ENCODE peak calls at places on chromosome 1, in six cellular contexts. One of them, this sample, is unnamed.

GRCh38 chr1:111221633-111222286 is 5.8 kb upstream of the CHI3L2 start:
- DNase-seq in CD4-positive, alpha-beta T cell: peak; percentile 45
- DNase-seq in MM.1S: peak; percentile 63
- DNase-seq in HEK293T: no peak
- DNase-seq in stimulated activated naive B cell treated with anti-CD40 and anti-IgM and Interleukin-4, amounts not matched to agents 10 μg/mL and 1 μg/mL and 100 μg/mL, for 72 hours: peak; percentile 75
- DNase-seq in tibial nerve: no peak
- DNase-seq in this sample: peak; percentile 83

GRCh38 chr1:173479649-173480048 is 2.5 kb downstream of the PRDX6 start:
- DNase-seq in CD4-positive, alpha-beta T cell: no peak
- DNase-seq in MM.1S: no peak
- DNase-seq in HEK293T: no peak
- DNase-seq in stimulated activated naive B cell treated with anti-CD40 and anti-IgM and Interleukin-4, amounts not matched to agents 10 μg/mL and 1 μg/mL and 100 μg/mL, for 72 hours: no peak
- DNase-seq in tibial nerve: no peak
- DNase-seq in this sample: no peak

GRCh38 chr1:38783659-38784229 is 75.8 kb downstream of the RRAGC start:
- DNase-seq in CD4-positive, alpha-beta T cell: no peak
- DNase-seq in MM.1S: no peak
- DNase-seq in HEK293T: peak; percentile 45
- DNase-seq in stimulated activated naive B cell treated with anti-CD40 and anti-IgM and Interleukin-4, amounts not matched to agents 10 μg/mL and 1 μg/mL and 100 μg/mL, for 72 hours: peak; percentile 53
- DNase-seq in tibial nerve: no peak
- DNase-seq in this sample: no peak

GRCh38 chr1:207049974-207050391 is 1.0 kb downstream of the YOD1 start:
- DNase-seq in CD4-positive, alpha-beta T cell: peak; percentile 37
- DNase-seq in MM.1S: peak; percentile 86
- DNase-seq in HEK293T: peak; percentile 28
- DNase-seq in stimulated activated naive B cell treated with anti-CD40 and anti-IgM and Interleukin-4, amounts not matched to agents 10 μg/mL and 1 μg/mL and 100 μg/mL, for 72 hours: no peak
- DNase-seq in tibial nerve: peak; percentile 76
- DNase-seq in this sample: peak; percentile 63

GRCh38 chr1:6083801-6084467 is 38.2 kb downstream of the KCNAB2 start:
- DNase-seq in CD4-positive, alpha-beta T cell: no peak
- DNase-seq in MM.1S: no peak
- DNase-seq in HEK293T: no peak
- DNase-seq in stimulated activated naive B cell treated with anti-CD40 and anti-IgM and Interleukin-4, amounts not matched to agents 10 μg/mL and 1 μg/mL and 100 μg/mL, for 72 hours: no peak
- DNase-seq in tibial nerve: no peak
- DNase-seq in this sample: no peak

GRCh38 chr1:33257759-33258712 is 1.7 kb downstream of the ZNF362 start:
- DNase-seq in CD4-positive, alpha-beta T cell: no peak
- DNase-seq in MM.1S: no peak
- DNase-seq in HEK293T: no peak
- DNase-seq in stimulated activated naive B cell treated with anti-CD40 and anti-IgM and Interleukin-4, amounts not matched to agents 10 μg/mL and 1 μg/mL and 100 μg/mL, for 72 hours: peak; percentile 13
- DNase-seq in tibial nerve: no peak
- DNase-seq in this sample: no peak

GRCh38 chr1:232393010-232393833 is 236.7 kb downstream of the SIPA1L2 start:
- DNase-seq in CD4-positive, alpha-beta T cell: no peak
- DNase-seq in MM.1S: no peak
- DNase-seq in HEK293T: no peak
- DNase-seq in stimulated activated naive B cell treated with anti-CD40 and anti-IgM and Interleukin-4, amounts not matched to agents 10 μg/mL and 1 μg/mL and 100 μg/mL, for 72 hours: no peak
- DNase-seq in tibial nerve: no peak
- DNase-seq in this sample: no peak

GRCh38 chr1:59564192-59564891 is 250.4 kb upstream of the HOOK1 start:
- DNase-seq in CD4-positive, alpha-beta T cell: no peak
- DNase-seq in MM.1S: no peak
- DNase-seq in HEK293T: no peak
- DNase-seq in stimulated activated naive B cell treated with anti-CD40 and anti-IgM and Interleukin-4, amounts not matched to agents 10 μg/mL and 1 μg/mL and 100 μg/mL, for 72 hours: no peak
- DNase-seq in tibial nerve: peak; percentile 43
- DNase-seq in this sample: no peak

GRCh38 chr1:54118704-54119103 is 34.1 kb downstream of the CDCP2 start:
- DNase-seq in CD4-positive, alpha-beta T cell: no peak
- DNase-seq in MM.1S: no peak
- DNase-seq in HEK293T: no peak
- DNase-seq in stimulated activated naive B cell treated with anti-CD40 and anti-IgM and Interleukin-4, amounts not matched to agents 10 μg/mL and 1 μg/mL and 100 μg/mL, for 72 hours: no peak
- DNase-seq in tibial nerve: no peak
- DNase-seq in this sample: no peak

GRCh38 chr1:213724640-213725536 is 262.9 kb upstream of the PROX1 start:
- DNase-seq in CD4-positive, alpha-beta T cell: no peak
- DNase-seq in MM.1S: no peak
- DNase-seq in HEK293T: no peak
- DNase-seq in stimulated activated naive B cell treated with anti-CD40 and anti-IgM and Interleukin-4, amounts not matched to agents 10 μg/mL and 1 μg/mL and 100 μg/mL, for 72 hours: no peak
- DNase-seq in tibial nerve: peak; percentile 27
- DNase-seq in this sample: no peak

GRCh38 chr1:166354411-166354810 is 187.6 kb upstream of the FAM78B start:
- DNase-seq in CD4-positive, alpha-beta T cell: no peak
- DNase-seq in MM.1S: no peak
- DNase-seq in HEK293T: no peak
- DNase-seq in stimulated activated naive B cell treated with anti-CD40 and anti-IgM and Interleukin-4, amounts not matched to agents 10 μg/mL and 1 μg/mL and 100 μg/mL, for 72 hours: no peak
- DNase-seq in tibial nerve: no peak
- DNase-seq in this sample: no peak

GRCh38 chr1:33099290-33100118 is 18.6 kb downstream of the AZIN2 start:
- DNase-seq in CD4-positive, alpha-beta T cell: peak; percentile 49
- DNase-seq in MM.1S: peak; percentile 98
- DNase-seq in HEK293T: no peak
- DNase-seq in stimulated activated naive B cell treated with anti-CD40 and anti-IgM and Interleukin-4, amounts not matched to agents 10 μg/mL and 1 μg/mL and 100 μg/mL, for 72 hours: peak; percentile 48
- DNase-seq in tibial nerve: peak; percentile 57
- DNase-seq in this sample: peak; percentile 96

GRCh38 chr1:160367934-160368923 is 1.4 kb downstream of the NHLH1 start:
- DNase-seq in CD4-positive, alpha-beta T cell: no peak
- DNase-seq in MM.1S: no peak
- DNase-seq in HEK293T: no peak
- DNase-seq in stimulated activated naive B cell treated with anti-CD40 and anti-IgM and Interleukin-4, amounts not matched to agents 10 μg/mL and 1 μg/mL and 100 μg/mL, for 72 hours: no peak
- DNase-seq in tibial nerve: no peak
- DNase-seq in this sample: no peak

GRCh38 chr1:240706150-240706904 is 94.4 kb upstream of the GREM2 start:
- DNase-seq in CD4-positive, alpha-beta T cell: no peak
- DNase-seq in MM.1S: no peak
- DNase-seq in HEK293T: no peak
- DNase-seq in stimulated activated naive B cell treated with anti-CD40 and anti-IgM and Interleukin-4, amounts not matched to agents 10 μg/mL and 1 μg/mL and 100 μg/mL, for 72 hours: no peak
- DNase-seq in tibial nerve: peak; percentile 33
- DNase-seq in this sample: no peak

GRCh38 chr1:94866178-94866822 is 46.1 kb downstream of the SLC44A3 start:
- DNase-seq in CD4-positive, alpha-beta T cell: no peak
- DNase-seq in MM.1S: no peak
- DNase-seq in HEK293T: peak; percentile 26
- DNase-seq in stimulated activated naive B cell treated with anti-CD40 and anti-IgM and Interleukin-4, amounts not matched to agents 10 μg/mL and 1 μg/mL and 100 μg/mL, for 72 hours: no peak
- DNase-seq in tibial nerve: no peak
- DNase-seq in this sample: no peak

GRCh38 chr1:178513278-178513983 is 522 bp downstream of the TEX35 start:
- DNase-seq in CD4-positive, alpha-beta T cell: no peak
- DNase-seq in MM.1S: no peak
- DNase-seq in HEK293T: no peak
- DNase-seq in stimulated activated naive B cell treated with anti-CD40 and anti-IgM and Interleukin-4, amounts not matched to agents 10 μg/mL and 1 μg/mL and 100 μg/mL, for 72 hours: no peak
- DNase-seq in tibial nerve: no peak
- DNase-seq in this sample: no peak

This sample was measured in T-helper 1 cell.